ENCODE peak calls at places on chromosomes 5 and 9, in five cellular contexts. One of them, this sample, is unnamed.

GRCh38 chr5:142253938-142254895 is 70.6 kb downstream of the SPRY4 start:
- DNase-seq in A549: no peak
- DNase-seq in heart left ventricle: no peak
- DNase-seq in tibial nerve: no peak
- DNase-seq in uterus: no peak
- DNase-seq in this sample: no peak

GRCh38 chr9:87193925-87194380 is 246.6 kb upstream of the GAS1 start:
- DNase-seq in A549: no peak
- DNase-seq in heart left ventricle: no peak
- DNase-seq in tibial nerve: no peak
- DNase-seq in uterus: no peak
- DNase-seq in this sample: no peak

GRCh38 chr9:116168231-116168630 is 14.6 kb downstream of the PAPPA start:
- DNase-seq in A549: no peak
- DNase-seq in heart left ventricle: no peak
- DNase-seq in tibial nerve: no peak
- DNase-seq in uterus: no peak
- DNase-seq in this sample: no peak

GRCh38 chr5:81579525-81579924 is 171.4 kb downstream of the SSBP2 start:
- DNase-seq in A549: no peak
- DNase-seq in heart left ventricle: no peak
- DNase-seq in tibial nerve: no peak
- DNase-seq in uterus: no peak
- DNase-seq in this sample: no peak

GRCh38 chr5:51271261-51271660 is 112.0 kb upstream of the ISL1 start:
- DNase-seq in A549: no peak
- DNase-seq in heart left ventricle: no peak
- DNase-seq in tibial nerve: no peak
- DNase-seq in uterus: no peak
- DNase-seq in this sample: no peak

GRCh38 chr9:98401140-98402025 is 145.9 kb upstream of the TBC1D2 start:
- DNase-seq in A549: no peak
- DNase-seq in heart left ventricle: no peak
- DNase-seq in tibial nerve: no peak
- DNase-seq in uterus: no peak
- DNase-seq in this sample: no peak

GRCh38 chr5:135979510-135979909 is 24.7 kb upstream of the LECT2 start:
- DNase-seq in A549: no peak
- DNase-seq in heart left ventricle: no peak
- DNase-seq in tibial nerve: no peak
- DNase-seq in uterus: no peak
- DNase-seq in this sample: no peak

GRCh38 chr5:131394128-131394527 is 130.3 kb downstream of the CDC42SE2 start:
- DNase-seq in A549: no peak
- DNase-seq in heart left ventricle: no peak
- DNase-seq in tibial nerve: no peak
- DNase-seq in uterus: no peak
- DNase-seq in this sample: no peak

GRCh38 chr9:98075332-98075805 is 18.8 kb downstream of the NANS start:
- DNase-seq in A549: no peak
- DNase-seq in heart left ventricle: no peak
- DNase-seq in tibial nerve: no peak
- DNase-seq in uterus: no peak
- DNase-seq in this sample: no peak

GRCh38 chr5:6518298-6519057 is 69.8 kb downstream of the UBE2QL1 start:
- DNase-seq in A549: no peak
- DNase-seq in heart left ventricle: no peak
- DNase-seq in tibial nerve: no peak
- DNase-seq in uterus: no peak
- DNase-seq in this sample: no peak

GRCh38 chr9:100587375-100587774 is 9.5 kb downstream of the CAVIN4 start:
- DNase-seq in A549: no peak
- DNase-seq in heart left ventricle: no peak
- DNase-seq in tibial nerve: no peak
- DNase-seq in uterus: no peak
- DNase-seq in this sample: no peak

GRCh38 chr9:87194471-87194870 is 247.2 kb upstream of the GAS1 start:
- DNase-seq in A549: no peak
- DNase-seq in heart left ventricle: no peak
- DNase-seq in tibial nerve: no peak
- DNase-seq in uterus: no peak
- DNase-seq in this sample: no peak

GRCh38 chr5:53490747-53491146 is 10.3 kb downstream of the FST start:
- DNase-seq in A549: no peak
- DNase-seq in heart left ventricle: no peak
- DNase-seq in tibial nerve: no peak
- DNase-seq in uterus: no peak
- DNase-seq in this sample: no peak

GRCh38 chr5:78504726-78505431 is 143.7 kb downstream of the LHFPL2 start:
- DNase-seq in A549: peak
- DNase-seq in heart left ventricle: peak
- DNase-seq in tibial nerve: peak
- DNase-seq in uterus: peak
- DNase-seq in this sample: peak

GRCh38 chr9:3337515-3337914 is 188.3 kb downstream of the RFX3 start:
- DNase-seq in A549: no peak
- DNase-seq in heart left ventricle: no peak
- DNase-seq in tibial nerve: no peak
- DNase-seq in uterus: no peak
- DNase-seq in this sample: no peak

GRCh38 chr9:127021664-127022337 is 100.6 kb downstream of the ANGPTL2 start:
- DNase-seq in A549: no peak
- DNase-seq in heart left ventricle: peak
- DNase-seq in tibial nerve: peak
- DNase-seq in uterus: peak
- DNase-seq in this sample: peak

GRCh38 chr5:1053391-1054017 is 44.9 kb downstream of the NKD2 start:
- DNase-seq in A549: no peak
- DNase-seq in heart left ventricle: peak
- DNase-seq in tibial nerve: no peak
- DNase-seq in uterus: no peak
- DNase-seq in this sample: peak

GRCh38 chr5:68353624-68354023 is 138.1 kb downstream of the PIK3R1 start:
- DNase-seq in A549: no peak
- DNase-seq in heart left ventricle: no peak
- DNase-seq in tibial nerve: no peak
- DNase-seq in uterus: peak
- DNase-seq in this sample: no peak

GRCh38 chr5:399296-400281 is 43.4 kb upstream of the EXOC3 start:
- DNase-seq in A549: peak
- DNase-seq in heart left ventricle: peak
- DNase-seq in tibial nerve: peak
- DNase-seq in uterus: peak
- DNase-seq in this sample: peak

GRCh38 chr5:155418960-155419579 is 405.5 kb downstream of the KIF4B start:
- DNase-seq in A549: no peak
- DNase-seq in heart left ventricle: no peak
- DNase-seq in tibial nerve: no peak
- DNase-seq in uterus: no peak
- DNase-seq in this sample: no peak

GRCh38 chr9:120571443-120572257 is 8.3 kb downstream of the CDK5RAP2 start:
- DNase-seq in A549: no peak
- DNase-seq in heart left ventricle: peak
- DNase-seq in tibial nerve: no peak
- DNase-seq in uterus: no peak
- DNase-seq in this sample: peak

GRCh38 chr9:131545003-131545785 is at the start of gene PRRT1B:
- DNase-seq in A549: peak
- DNase-seq in heart left ventricle: peak
- DNase-seq in tibial nerve: no peak
- DNase-seq in uterus: no peak
- DNase-seq in this sample: no peak

GRCh38 chr5:126106032-126106431 is 317.2 kb upstream of the GRAMD2B start:
- DNase-seq in A549: no peak
- DNase-seq in heart left ventricle: no peak
- DNase-seq in tibial nerve: no peak
- DNase-seq in uterus: no peak
- DNase-seq in this sample: no peak

GRCh38 chr9:12798066-12798770 is 23.4 kb downstream of the LURAP1L start:
- DNase-seq in A549: no peak
- DNase-seq in heart left ventricle: no peak
- DNase-seq in tibial nerve: no peak
- DNase-seq in uterus: no peak
- DNase-seq in this sample: no peak

GRCh38 chr5:14216902-14217301 is 73.8 kb downstream of the TRIO start:
- DNase-seq in A549: no peak
- DNase-seq in heart left ventricle: no peak
- DNase-seq in tibial nerve: no peak
- DNase-seq in uterus: no peak
- DNase-seq in this sample: no peak

GRCh38 chr5:72472031-72472430 is 35.2 kb downstream of the ZNF366 start:
- DNase-seq in A549: no peak
- DNase-seq in heart left ventricle: no peak
- DNase-seq in tibial nerve: no peak
- DNase-seq in uterus: no peak
- DNase-seq in this sample: no peak

GRCh38 chr5:10556893-10557746 is 6.8 kb upstream of the ANKRD33B start:
- DNase-seq in A549: no peak
- DNase-seq in heart left ventricle: no peak
- DNase-seq in tibial nerve: no peak
- DNase-seq in uterus: peak
- DNase-seq in this sample: no peak

GRCh38 chr9:135961811-135962695 is 880 bp upstream of the UBAC1 start:
- DNase-seq in A549: no peak
- DNase-seq in heart left ventricle: no peak
- DNase-seq in tibial nerve: no peak
- DNase-seq in uterus: no peak
- DNase-seq in this sample: no peak

GRCh38 chr9:135959814-135960213 is 1.4 kb downstream of the UBAC1 start:
- DNase-seq in A549: no peak
- DNase-seq in heart left ventricle: no peak
- DNase-seq in tibial nerve: no peak
- DNase-seq in uterus: no peak
- DNase-seq in this sample: peak

GRCh38 chr9:135958485-135958884 is 2.7 kb downstream of the UBAC1 start:
- DNase-seq in A549: no peak
- DNase-seq in heart left ventricle: no peak
- DNase-seq in tibial nerve: no peak
- DNase-seq in uterus: no peak
- DNase-seq in this sample: peak

GRCh38 chr9:135961277-135961705 is at the start of gene UBAC1:
- DNase-seq in A549: peak
- DNase-seq in heart left ventricle: peak
- DNase-seq in tibial nerve: peak
- DNase-seq in uterus: peak
- DNase-seq in this sample: peak

GRCh38 chr9:135960328-135961276 is 571 bp downstream of the UBAC1 start:
- DNase-seq in A549: peak
- DNase-seq in heart left ventricle: peak
- DNase-seq in tibial nerve: no peak
- DNase-seq in uterus: no peak
- DNase-seq in this sample: no peak
- TF ChIP-seq POLR2A in A549: peak
- TF ChIP-seq POLR2A in heart left ventricle: peak
- TF ChIP-seq POLR2A in tibial nerve: no peak
- TF ChIP-seq POLR2A in uterus: no peak
- TF ChIP-seq POLR2A in this sample: peak

GRCh38 chr9:91757802-91758201 is 192.2 kb downstream of the ROR2 start:
- DNase-seq in A549: no peak
- DNase-seq in heart left ventricle: no peak
- DNase-seq in tibial nerve: no peak
- DNase-seq in uterus: no peak
- DNase-seq in this sample: no peak

GRCh38 chr9:91755761-91756638 is 194.0 kb downstream of the ROR2 start:
- DNase-seq in A549: no peak
- DNase-seq in heart left ventricle: no peak
- DNase-seq in tibial nerve: no peak
- DNase-seq in uterus: no peak
- DNase-seq in this sample: no peak

GRCh38 chr9:91750343-91750742 is 199.7 kb downstream of the ROR2 start:
- DNase-seq in A549: no peak
- DNase-seq in heart left ventricle: no peak
- DNase-seq in tibial nerve: no peak
- DNase-seq in uterus: no peak
- DNase-seq in this sample: no peak

GRCh38 chr9:91751922-91752321 is 198.1 kb downstream of the ROR2 start:
- DNase-seq in A549: no peak
- DNase-seq in heart left ventricle: no peak
- DNase-seq in tibial nerve: no peak
- DNase-seq in uterus: no peak
- DNase-seq in this sample: no peak

DNA sequence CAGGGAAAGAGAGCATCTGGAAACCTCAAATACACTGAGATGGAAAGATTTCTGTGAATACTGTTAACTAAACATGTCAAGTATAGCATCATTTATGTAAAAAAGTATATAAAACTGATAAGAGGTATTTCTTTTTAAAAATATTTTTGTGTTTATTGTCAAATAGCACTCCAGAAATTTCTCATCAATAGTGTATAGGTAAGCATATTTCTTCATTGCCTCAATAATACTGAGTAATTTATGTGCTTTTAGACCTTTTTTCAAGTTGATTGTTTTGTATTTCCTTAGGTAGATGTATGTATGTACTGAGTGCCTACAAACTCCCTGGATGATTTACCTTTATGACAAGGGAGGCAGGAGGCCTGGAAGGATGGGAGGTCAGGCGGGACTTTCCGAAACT is 196.3 kb downstream of the ROR2 start:
- DNase-seq in A549: no peak
- DNase-seq in heart left ventricle: no peak
- DNase-seq in tibial nerve: no peak
- DNase-seq in uterus: no peak
- DNase-seq in this sample: no peak
- H3K27ac ChIP-seq in A549: no peak
- H3K27ac ChIP-seq in heart left ventricle: no peak
- H3K27ac ChIP-seq in tibial nerve: no peak
- H3K27ac ChIP-seq in uterus: no peak
- H3K27ac ChIP-seq in this sample: no peak

GRCh38 chr5:27220752-27221151 is 182.4 kb upstream of the CDH9 start:
- DNase-seq in A549: no peak
- DNase-seq in heart left ventricle: no peak
- DNase-seq in tibial nerve: no peak
- DNase-seq in uterus: no peak
- DNase-seq in this sample: no peak

GRCh38 chr5:27217977-27218376 is 179.6 kb upstream of the CDH9 start:
- DNase-seq in A549: no peak
- DNase-seq in heart left ventricle: no peak
- DNase-seq in tibial nerve: no peak
- DNase-seq in uterus: no peak
- DNase-seq in this sample: no peak

GRCh38 chr5:27221410-27221809 is 183.0 kb upstream of the CDH9 start:
- DNase-seq in A549: no peak
- DNase-seq in heart left ventricle: no peak
- DNase-seq in tibial nerve: no peak
- DNase-seq in uterus: no peak
- DNase-seq in this sample: no peak

GRCh38 chr5:27217160-27217956 is 179.0 kb upstream of the CDH9 start:
- DNase-seq in A549: no peak
- DNase-seq in heart left ventricle: no peak
- DNase-seq in tibial nerve: no peak
- DNase-seq in uterus: no peak
- DNase-seq in this sample: no peak

GRCh38 chr5:27216367-27216941 is 178.1 kb upstream of the CDH9 start:
- DNase-seq in A549: no peak
- DNase-seq in heart left ventricle: no peak
- DNase-seq in tibial nerve: no peak
- DNase-seq in uterus: no peak
- DNase-seq in this sample: no peak
- TF ChIP-seq POLR2A in A549: no peak
- TF ChIP-seq POLR2A in heart left ventricle: no peak
- TF ChIP-seq POLR2A in tibial nerve: no peak
- TF ChIP-seq POLR2A in uterus: no peak
- TF ChIP-seq POLR2A in this sample: no peak

GRCh38 chr5:132996307-132996706 is 30.0 kb downstream of the ZCCHC10 start:
- DNase-seq in A549: no peak
- DNase-seq in heart left ventricle: no peak
- DNase-seq in tibial nerve: no peak
- DNase-seq in uterus: no peak
- DNase-seq in this sample: no peak
- H3K27ac ChIP-seq in A549: no peak
- H3K27ac ChIP-seq in heart left ventricle: no peak
- H3K27ac ChIP-seq in tibial nerve: no peak
- H3K27ac ChIP-seq in uterus: no peak
- H3K27ac ChIP-seq in this sample: no peak